ENCODE peak calls at places on chromosomes 4 and X, in four cellular contexts. F, E, M and C are unnamed samples.

GRCh38 chr4:90030953-90031352 is 96.2 kb upstream of the CCSER1 start:
- ATAC-seq in M (no peak), F (no peak), E (no peak), C (no peak)

GRCh38 chrX:131704136-131704695 is 160.3 kb downstream of the OR13H1 start:
- ATAC-seq in M (peak), F (no peak), E (no peak), C (peak)

GRCh38 chr4:139501117-139501516 is 47.2 kb downstream of the RAB33B start:
- ATAC-seq in F (no peak), E (no peak), M (no peak), C (no peak)

GRCh38 chr4:1960170-1960825 is 48.5 kb downstream of the NELFA start:
- ATAC-seq in M (peak), E (no peak), F (peak), C (no peak)

GRCh38 chrX:46588263-46588662 is 14.7 kb downstream of the CHST7 start:
- ATAC-seq in F (peak), M (peak), E (peak), C (peak)

GRCh38 chr4:168076989-168077725 is 15.2 kb upstream of the ANXA10 start:
- ATAC-seq in F (no peak), M (peak), E (no peak), C (no peak)

GRCh38 chr4:84220990-84221389 is 278.1 kb downstream of the NKX6-1 start:
- ATAC-seq in F (no peak), M (no peak), E (no peak), C (no peak)

GRCh38 chr4:8350841-8351461 is 81.4 kb downstream of the HTRA3 start:
- ATAC-seq in E (no peak), F (no peak), M (no peak), C (no peak)

GRCh38 chrX:9566150-9566621 is 101.3 kb downstream of the TBL1X start:
- ATAC-seq in M (peak), E (peak), F (peak), C (peak)

GRCh38 chr4:155371432-155372043 is 5.2 kb downstream of the MAP9 start:
- ATAC-seq in E (no peak), M (no peak), F (no peak), C (no peak)

GRCh38 chr4:110005461-110006056 is 92.9 kb downstream of the EGF start:
- ATAC-seq in M (no peak), E (no peak), F (peak), C (no peak)

GRCh38 chr4:173834151-173834550 is 304.1 kb upstream of the HAND2 start:
- ATAC-seq in M (no peak), E (no peak), F (no peak), C (no peak)

GRCh38 chr4:99945718-99946345 is 586 bp downstream of the DNAJB14 start:
- ATAC-seq in M (peak), E (no peak), F (peak), C (no peak)

GRCh38 chrX:97968376-97969104 is 1084.8 kb downstream of the RPA4 start:
- ATAC-seq in M (no peak), E (no peak), F (no peak), C (no peak)

GRCh38 chrX:42755820-42756219 is 22.1 kb downstream of the PPP1R2C start:
- ATAC-seq in E (no peak), F (peak), M (peak), C (peak)

GRCh38 chr4:126489826-126490463 is 1142.8 kb upstream of the INTU start:
- ATAC-seq in M (no peak), E (no peak), F (no peak), C (no peak)

GRCh38 chr4:157992038-157992706 is 180.7 kb downstream of the GASK1B start:
- ATAC-seq in M (peak), E (no peak), F (peak), C (peak)

GRCh38 chr4:45550766-45551366 is 573.0 kb downstream of the GABRG1 start:
- ATAC-seq in M (no peak), E (no peak), F (no peak), C (no peak)

GRCh38 chr4:40399578-40399977 is 64.4 kb downstream of the CHRNA9 start:
- ATAC-seq in E (no peak), M (no peak), F (no peak), C (no peak)